ENCODE peak calls at places on chromosome 17, in four cellular contexts. I, B, A and D are unnamed samples.

GRCh38 chr17:17999364-18000007 is 26.8 kb downstream of the DRC3 start:
- DNase-seq in A (no peak), B (no peak), I (no peak), D (peak; percentile 21)

GRCh38 chr17:71922439-71922838 is 198.4 kb upstream of the SOX9 start:
- DNase-seq in B (no peak), A (peak; percentile 20), I (no peak), D (no peak)

GRCh38 chr17:61017317-61018001 is 339.8 kb downstream of the BCAS3 start:
- DNase-seq in B (no peak), A (no peak), I (no peak), D (no peak)

GRCh38 chr17:40244255-40244654 is 25.2 kb downstream of the WIPF2 start:
- DNase-seq in B (no peak), I (no peak), A (no peak), D (no peak)

GRCh38 chr17:4986951-4987766 is at the start of gene CAMTA2:
- DNase-seq in I (peak; percentile 85), B (peak; percentile 88), A (no peak), D (peak; percentile 72)

GRCh38 chr17:81200695-81201580 is 21.8 kb downstream of the CEP131 start:
- DNase-seq in B (no peak), I (peak; percentile 69), A (no peak), D (peak; percentile 62)

GRCh38 chr17:38461683-38462082 is 33.4 kb downstream of the ARHGAP23 start:
- DNase-seq in B (no peak), I (no peak), A (no peak), D (no peak)

GRCh38 chr17:17122781-17123483 is 80.7 kb downstream of the MPRIP start:
- DNase-seq in A (no peak), I (no peak), B (no peak), D (no peak)

GRCh38 chr17:40363480-40363838 is 1.1 kb downstream of the GJD3 start:
- DNase-seq in I (no peak), B (peak; percentile 46), A (no peak), D (no peak)

GRCh38 chr17:207775-208174 is 26.3 kb upstream of the DOC2B start:
- DNase-seq in I (no peak), B (no peak), A (no peak), D (no peak)

GRCh38 chr17:83196088-83196765 is 116.8 kb downstream of the METRNL start:
- DNase-seq in A (no peak), I (no peak), B (no peak), D (no peak)

GRCh38 chr17:66211047-66211810 is 18.0 kb downstream of the APOH start:
- DNase-seq in A (no peak), I (no peak), B (no peak), D (no peak)

GRCh38 chr17:44768505-44769142 is 9.8 kb downstream of the ADAM11 start:
- DNase-seq in A (no peak), I (no peak), B (no peak), D (no peak)

GRCh38 chr17:78583091-78583490 is 5.9 kb upstream of the DNAH17 start:
- DNase-seq in I (peak; percentile 47), A (no peak), B (peak; percentile 52), D (no peak)

GRCh38 chr17:41329279-41329925 is 13.9 kb upstream of the KRTAP17-1 start:
- DNase-seq in B (peak; percentile 76), A (no peak), I (peak; percentile 38), D (peak; percentile 52)

GRCh38 chr17:44884941-44885340 is 14.3 kb downstream of the EFTUD2 start:
- DNase-seq in A (no peak), B (no peak), I (no peak), D (no peak)

GRCh38 chr17:71601894-71602504 is 518.8 kb upstream of the SOX9 start:
- DNase-seq in I (no peak), B (no peak), A (no peak), D (no peak)

GRCh38 chr17:80891096-80892018 is 100.3 kb upstream of the CHMP6 start:
- DNase-seq in I (peak; percentile 69), B (no peak), A (peak; percentile 56), D (no peak)

GRCh38 chr17:8965394-8966168 is at the start of gene PIK3R5:
- DNase-seq in I (peak; percentile 80), A (no peak), B (peak; percentile 92), D (no peak)
- TF ChIP-seq ATF2 in I (no peak), A (no peak), B (no peak), D (no peak)

DNA sequence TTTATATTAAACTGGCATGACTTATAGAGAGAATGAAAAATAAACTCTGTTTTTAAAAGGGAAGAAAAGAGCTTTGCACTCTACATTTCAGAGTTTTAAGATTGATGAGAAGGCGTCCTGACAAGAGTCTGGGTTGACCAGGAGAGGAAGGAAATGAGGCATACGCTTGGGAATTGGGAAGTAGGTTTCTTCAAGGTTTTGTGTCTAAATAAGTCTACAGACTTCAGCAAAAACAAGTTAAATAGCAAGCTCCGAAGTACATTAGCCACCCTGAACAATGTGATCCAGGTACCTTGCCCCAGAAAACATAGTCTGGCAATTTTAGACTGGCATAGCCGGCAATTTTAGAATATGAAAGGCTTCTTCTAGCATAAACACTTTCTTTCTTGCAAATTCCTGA is 28.5 kb upstream of the CCDC182 start:
- DNase-seq in B (no peak), I (no peak), A (no peak), D (no peak)
- TF ChIP-seq ATF2 in B (no peak), I (no peak), A (no peak), D (no peak)

DNA sequence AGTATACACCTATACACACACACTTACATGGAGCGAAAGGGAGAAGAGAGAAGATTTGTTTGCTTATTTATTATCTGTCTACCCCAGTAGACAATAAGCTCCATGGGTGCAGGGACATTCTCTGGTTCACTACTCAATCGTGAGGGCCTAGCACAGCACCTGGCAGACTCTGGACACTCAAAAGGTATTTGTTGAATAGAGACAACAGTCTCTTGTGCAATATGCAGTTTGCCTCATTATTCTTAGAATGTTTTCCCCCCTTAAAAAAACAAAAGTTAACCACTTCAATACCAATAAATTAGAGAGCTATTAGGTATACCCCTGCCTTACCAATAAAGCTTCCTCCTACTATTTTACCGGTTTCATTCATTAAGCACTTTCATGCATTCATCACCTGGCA is 2.0 kb downstream of the AKAP10 start:
- DNase-seq in A (no peak), B (no peak), I (no peak), D (no peak)
- TF ChIP-seq ATF2 in A (no peak), B (no peak), I (no peak), D (no peak)

GRCh38 chr17:33377837-33378236 is 84.7 kb upstream of the ASIC2 start:
- DNase-seq in A (no peak), B (no peak), I (no peak), D (no peak)
- TF ChIP-seq ATF2 in A (no peak), B (no peak), I (no peak), D (no peak)

DNA sequence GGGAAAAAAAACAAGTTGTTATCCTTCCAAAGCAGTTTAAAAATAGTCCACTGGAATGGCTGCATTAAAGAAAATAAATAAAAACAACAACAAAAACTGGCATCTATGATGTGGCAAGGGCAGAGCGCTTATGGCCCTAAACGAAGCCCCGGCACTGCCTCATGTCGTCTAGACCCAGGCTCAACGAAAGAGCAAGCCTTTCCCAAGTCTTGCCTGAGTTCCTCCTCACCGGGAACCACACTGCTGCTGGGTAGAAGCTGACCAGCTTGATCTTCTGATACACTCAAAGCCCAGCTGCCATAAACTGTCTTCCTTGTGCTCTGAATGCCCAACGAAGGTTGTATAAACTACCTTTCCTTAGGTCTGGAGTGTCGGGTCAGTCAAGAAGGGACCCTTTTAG is 37.0 kb downstream of the NDEL1 start:
- DNase-seq in B (no peak), A (no peak), I (no peak), D (no peak)
- TF ChIP-seq ATF2 in B (no peak), A (no peak), I (no peak), D (no peak)

DNA sequence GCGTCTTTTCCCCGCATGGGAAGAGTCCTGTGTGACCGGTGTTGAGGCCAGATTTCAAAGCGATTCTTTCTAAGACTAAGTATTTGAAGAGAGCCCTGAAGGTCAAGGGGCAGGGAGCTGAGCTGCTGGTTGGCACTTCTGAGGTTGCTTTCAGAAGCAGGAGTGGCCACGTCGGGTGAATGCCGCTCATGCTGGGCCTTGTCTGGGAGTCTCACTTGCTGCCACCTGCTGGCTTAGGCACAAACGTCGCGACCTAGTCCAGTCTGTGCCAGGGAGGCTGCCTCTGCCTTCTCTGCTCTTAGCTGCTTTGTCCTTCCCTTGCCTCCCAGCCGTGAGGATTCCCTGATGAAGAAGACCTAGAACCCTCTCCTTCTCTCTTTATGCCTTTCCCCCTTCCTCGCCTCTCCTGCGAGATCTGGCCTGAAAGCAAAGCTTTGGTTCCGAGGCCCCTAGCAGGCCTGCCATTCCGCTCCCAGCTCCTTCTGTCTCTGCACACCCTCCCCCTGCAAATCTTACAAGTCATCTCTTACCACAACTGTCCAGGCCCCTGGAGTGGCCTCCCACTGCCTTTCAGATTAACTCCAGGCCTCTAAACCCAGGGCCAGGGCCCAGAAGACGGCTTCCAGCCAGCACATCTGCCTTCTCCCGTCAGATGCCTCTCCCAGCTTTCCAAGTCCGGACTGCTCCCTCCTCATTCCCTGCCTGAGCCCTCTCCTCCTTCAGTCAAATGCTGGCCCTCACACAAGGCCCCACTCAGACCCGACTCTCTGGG is 11.4 kb downstream of the CTNS start:
- DNase-seq in I (no peak), A (no peak), B (peak; percentile 58), D (peak; percentile 52)
- TF ChIP-seq ATF2 in I (no peak), A (no peak), B (no peak), D (no peak)

GRCh38 chr17:48605991-48606891 is 1.5 kb upstream of the HOXB6 start:
- DNase-seq in I (no peak), A (no peak), B (no peak), D (no peak)

GRCh38 chr17:48605409-48605864 is 651 bp upstream of the HOXB6 start:
- DNase-seq in A (no peak), B (no peak), I (no peak), D (no peak)

GRCh38 chr17:48601528-48602430 is 3.0 kb downstream of the HOXB6 start:
- DNase-seq in B (no peak), A (no peak), I (no peak), D (no peak)

GRCh38 chr17:48604770-48605329 is at the start of gene HOXB6:
- DNase-seq in B (no peak), A (no peak), I (peak; percentile 66), D (no peak)

GRCh38 chr17:48603959-48604769 is 622 bp downstream of the HOXB6 start:
- DNase-seq in B (no peak), A (no peak), I (peak; percentile 67), D (no peak)
- TF ChIP-seq ATF2 in B (no peak), A (no peak), I (no peak), D (no peak)

GRCh38 chr17:63137163-63137562 is 171.1 kb downstream of the TANC2 start:
- DNase-seq in I (no peak), A (no peak), B (no peak), D (no peak)

GRCh38 chr17:63132509-63132911 is 166.5 kb downstream of the TANC2 start:
- DNase-seq in B (no peak), I (no peak), A (no peak), D (no peak)

GRCh38 chr17:63133489-63133888 is 167.5 kb downstream of the TANC2 start:
- DNase-seq in B (no peak), A (no peak), I (no peak), D (no peak)

GRCh38 chr17:63136381-63137012 is 170.5 kb downstream of the TANC2 start:
- DNase-seq in A (no peak), I (no peak), B (no peak), D (no peak)

DNA sequence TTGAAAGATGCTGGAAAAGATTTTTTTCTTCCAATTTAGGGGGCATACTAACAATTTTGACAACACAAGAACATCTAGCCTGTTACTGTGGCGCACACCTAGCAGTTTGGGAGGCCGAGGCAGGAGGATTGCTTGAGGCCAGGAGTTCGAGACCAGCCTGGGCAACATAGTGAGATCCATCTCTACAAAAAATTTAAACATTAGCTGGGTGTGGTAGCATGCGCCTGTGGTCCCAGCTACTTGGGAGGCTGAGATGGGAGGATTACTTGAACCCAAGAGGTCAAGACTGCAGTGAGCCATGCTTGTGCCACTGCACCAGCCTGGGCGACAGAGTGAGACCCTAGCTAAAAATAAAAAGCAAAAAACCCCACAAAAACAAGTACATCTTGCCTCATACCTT is 168.8 kb downstream of the TANC2 start:
- DNase-seq in B (no peak), I (no peak), A (no peak), D (no peak)
- TF ChIP-seq ATF2 in B (no peak), I (no peak), A (no peak), D (no peak)